ENCODE peak calls at places on chromosomes 3 and 15, in six cellular contexts. T is H1, D is neural crest cell, B is breast epithelium, Q is fibroblast of pulmonary artery, E is Panc1. P is an unnamed sample.

GRCh38 chr15:38758001-38758400 is 193.4 kb upstream of the RASGRP1 start:
- DNase-seq in T (no peak), D (no peak), B (no peak), Q (peak; percentile 68), E (no peak), P (no peak)

GRCh38 chr3:161644871-161645636 is 148.4 kb downstream of the OTOL1 start:
- DNase-seq in T (no peak), D (no peak), B (no peak), Q (no peak), E (no peak), P (no peak)

GRCh38 chr15:44482088-44482487 is 54.7 kb downstream of the CTDSPL2 start:
- DNase-seq in T (no peak), D (no peak), B (no peak), Q (peak; percentile 15), E (no peak), P (no peak)

GRCh38 chr15:88938802-88939485 is 25.8 kb upstream of the MFGE8 start:
- DNase-seq in T (no peak), D (no peak), B (no peak), Q (peak; percentile 77), E (no peak), P (no peak)

GRCh38 chr3:11452988-11453847 is 181.0 kb downstream of the ATG7 start:
- DNase-seq in T (no peak), D (no peak), B (no peak), Q (peak; percentile 80), E (no peak), P (no peak)

GRCh38 chr15:38085104-38085503 is 150.7 kb downstream of the TMCO5A start:
- DNase-seq in T (no peak), D (no peak), B (no peak), Q (no peak), E (no peak), P (peak; percentile 34)

GRCh38 chr3:196941846-196942225 is 492 bp downstream of the NCBP2 start:
- DNase-seq in T (no peak), D (peak; percentile 43), B (peak; percentile 41), Q (peak; percentile 62), E (no peak), P (peak; percentile 72)

GRCh38 chr3:45832691-45833090 is 9.2 kb downstream of the LZTFL1 start:
- DNase-seq in T (no peak), D (no peak), B (no peak), Q (peak; percentile 21), E (no peak), P (no peak)

GRCh38 chr3:116444819-116445290 is 432 bp downstream of the LSAMP start:
- DNase-seq in T (no peak), D (peak; percentile 20), B (no peak), Q (no peak), E (no peak), P (no peak)

GRCh38 chr15:22887157-22887951 is 48.9 kb downstream of the NIPA2 start:
- DNase-seq in T (no peak), D (no peak), B (no peak), Q (peak; percentile 58), E (no peak), P (no peak)

GRCh38 chr15:38894260-38894948 is 329.8 kb upstream of the RASGRP1 start:
- DNase-seq in T (no peak), D (no peak), B (no peak), Q (peak; percentile 94), E (no peak), P (no peak)

GRCh38 chr3:64158334-64158733 is 66.9 kb downstream of the PRICKLE2 start:
- DNase-seq in T (no peak), D (no peak), B (peak; percentile 70), Q (peak; percentile 50), E (no peak), P (no peak)

GRCh38 chr15:63601026-63601726 is 4.0 kb downstream of the FBXL22 start:
- DNase-seq in T (no peak), D (peak; percentile 28), B (no peak), Q (peak; percentile 20), E (no peak), P (peak; percentile 41)

GRCh38 chr15:62665449-62665848 is 377.1 kb upstream of the TPM1 start:
- DNase-seq in T (no peak), D (no peak), B (no peak), Q (peak; percentile 97), E (no peak), P (no peak)

GRCh38 chr15:70061086-70061370 is 36.7 kb downstream of the TLE3 start:
- DNase-seq in T (no peak), D (no peak), B (no peak), Q (peak; percentile 35), E (no peak), P (no peak)

GRCh38 chr3:128081846-128082245 is 29.6 kb downstream of the SEC61A1 start:
- DNase-seq in T (no peak), D (no peak), B (no peak), Q (no peak), E (no peak), P (no peak)

GRCh38 chr3:45737222-45737621 is 48.0 kb downstream of the SACM1L start:
- DNase-seq in T (no peak), D (no peak), B (no peak), Q (no peak), E (no peak), P (no peak)

GRCh38 chr15:78265752-78266224 is 1.4 kb downstream of the DNAJA4 start:
- DNase-seq in T (no peak), D (no peak), B (no peak), Q (peak; percentile 17), E (no peak), P (no peak)

GRCh38 chr3:187264051-187264450 is 27.5 kb downstream of the MASP1 start:
- DNase-seq in T (no peak), D (no peak), B (no peak), Q (peak; percentile 69), E (no peak), P (no peak)

GRCh38 chr3:177195941-177196472 is 1.3 kb downstream of the TBL1XR1 start:
- DNase-seq in T (no peak), D (no peak), B (no peak), Q (no peak), E (no peak), P (no peak)

GRCh38 chr3:13235897-13236296 is 162.7 kb upstream of the IQSEC1 start:
- DNase-seq in T (no peak), D (no peak), B (no peak), Q (no peak), E (no peak), P (no peak)

GRCh38 chr3:52315977-52316764 is at the start of gene DNAH1:
- DNase-seq in T (no peak), D (peak; percentile 32), B (no peak), Q (no peak), E (no peak), P (no peak)

GRCh38 chr3:9500108-9501050 is 53.2 kb downstream of the LHFPL4 start:
- DNase-seq in T (peak; percentile 63), D (peak; percentile 84), B (no peak), Q (peak; percentile 69), E (no peak), P (peak; percentile 82)

GRCh38 chr15:57611938-57612337 is 20.2 kb downstream of the MYZAP start:
- DNase-seq in T (no peak), D (no peak), B (peak; percentile 81), Q (peak; percentile 48), E (no peak), P (no peak)

GRCh38 chr3:122023335-122023734 is 1.3 kb upstream of the ILDR1 start:
- DNase-seq in T (no peak), D (no peak), B (no peak), Q (no peak), E (no peak), P (no peak)

GRCh38 chr3:156702367-156702766 is 28.0 kb downstream of the TIPARP start:
- DNase-seq in T (no peak), D (no peak), B (no peak), Q (no peak), E (no peak), P (no peak)

GRCh38 chr3:193910886-193911738 is 224.8 kb upstream of the HES1 start:
- DNase-seq in T (no peak), D (no peak), B (no peak), Q (no peak), E (no peak), P (no peak)

GRCh38 chr15:69500339-69500738 is 47.7 kb downstream of the RPLP1 start:
- DNase-seq in T (no peak), D (no peak), B (peak; percentile 2), Q (no peak), E (no peak), P (no peak)

GRCh38 chr3:50237133-50237651 is 1.2 kb downstream of the GNAI2 start:
- DNase-seq in T (no peak), D (no peak), B (no peak), Q (peak; percentile 62), E (no peak), P (no peak)

GRCh38 chr3:163622384-163622783 is 1455.9 kb downstream of the SI start:
- DNase-seq in T (peak; percentile 10), D (peak; percentile 16), B (no peak), Q (peak; percentile 22), E (no peak), P (no peak)
- TF ChIP-seq CTCF in T (peak; percentile 97), D (peak; percentile 52), B (no peak), Q (peak; percentile 37), E (peak; percentile 46), P (no peak)

DNA sequence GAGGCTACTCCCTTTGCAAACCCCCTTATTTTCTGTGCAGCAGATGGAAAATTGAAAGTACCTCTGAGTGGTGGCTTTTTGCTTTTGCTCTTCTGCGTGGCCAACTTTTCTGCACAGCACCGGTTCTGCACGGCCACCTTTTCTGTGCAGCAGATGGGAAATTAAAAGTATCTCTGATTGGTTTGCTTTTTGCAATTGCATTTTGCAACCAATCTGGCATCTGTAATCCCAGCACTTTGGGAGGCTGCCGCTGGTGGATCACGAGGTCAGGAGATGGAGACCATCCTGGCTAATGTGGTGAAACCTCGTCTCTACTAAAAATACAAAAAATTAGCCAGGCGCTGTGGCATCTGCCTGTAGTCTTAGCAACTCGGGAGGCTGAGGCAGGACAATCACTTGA is 79.5 kb upstream of the CHMP2B start:
- DNase-seq in T (no peak), D (no peak), B (no peak), Q (no peak), E (no peak), P (no peak)
- TF ChIP-seq CTCF in T (no peak), D (no peak), B (no peak), Q (no peak), E (no peak), P (no peak)

DNA sequence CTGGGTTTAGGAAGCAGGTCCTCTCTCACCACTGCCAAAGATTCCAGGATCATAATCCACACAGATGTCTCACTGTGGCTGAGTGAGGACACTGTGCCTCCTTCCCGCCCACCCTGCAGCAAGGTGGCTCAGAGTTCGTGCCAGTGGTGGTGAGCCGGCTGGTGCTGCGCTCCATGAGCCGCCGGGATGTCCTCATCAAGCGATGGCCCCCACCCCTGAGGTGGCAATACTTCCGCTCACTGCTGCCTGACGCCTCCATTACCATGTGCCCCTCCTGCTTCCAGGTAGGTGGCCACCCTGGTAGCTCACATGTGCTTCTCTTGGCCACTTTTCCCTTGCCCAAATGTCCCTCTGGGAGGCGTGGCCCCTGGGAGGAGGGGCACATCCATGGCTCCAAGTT is 9.0 kb upstream of the RHO start:
- DNase-seq in T (no peak), D (no peak), B (no peak), Q (no peak), E (no peak), P (no peak)
- TF ChIP-seq CTCF in T (no peak), D (no peak), B (no peak), Q (no peak), E (no peak), P (no peak)

DNA sequence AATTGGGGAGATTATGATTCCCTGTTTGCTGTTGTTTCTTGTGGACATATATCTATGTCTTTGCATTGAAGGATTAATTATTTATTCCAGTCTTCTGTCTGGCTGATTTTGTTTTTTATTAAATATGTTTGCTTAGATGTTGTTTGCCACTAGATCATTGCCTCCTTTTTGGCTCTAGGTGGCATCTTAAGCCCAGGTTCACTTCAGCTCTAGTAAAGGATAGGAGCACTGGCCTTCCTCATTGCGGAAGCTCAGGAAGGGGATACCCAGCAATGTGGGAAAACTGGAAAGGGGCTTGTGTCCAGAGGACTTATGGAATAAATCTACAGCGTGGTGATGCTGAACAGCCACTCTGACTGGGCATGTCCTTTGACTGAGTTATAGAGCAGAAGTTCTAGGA is 821.6 kb downstream of the PDCD6IP start:
- DNase-seq in T (peak; percentile 10), D (no peak), B (no peak), Q (peak; percentile 3), E (no peak), P (no peak)
- TF ChIP-seq CTCF in T (peak; percentile 37), D (no peak), B (no peak), Q (no peak), E (no peak), P (no peak)

P was measured in GM10248.